ENCODE peak calls at places on chromosomes 11 and 22, in five cellular contexts. N is body of pancreas; C is ureter; F is kidney tubule cell; X is CD4-positive, alpha-beta T cell. V is an unnamed sample.

GRCh38 chr11:10590516-10590915 is 22.1 kb upstream of the LYVE1 start:
- DNase-seq in N (no peak), C (no peak), F (no peak), X (no peak), V (no peak)

GRCh38 chr11:95150977-95151684 is 61.5 kb downstream of the ENDOD1 start:
- DNase-seq in N (peak), C (peak), F (peak), X (peak), V (peak)

GRCh38 chr11:47433991-47434786 is 8.0 kb upstream of the PSMC3 start:
- DNase-seq in N (no peak), C (peak), F (peak), X (no peak), V (no peak)

GRCh38 chr11:35173011-35173511 is 34.1 kb downstream of the CD44 start:
- DNase-seq in N (peak), C (no peak), F (no peak), X (no peak), V (no peak)

GRCh38 chr11:130318031-130318673 is 3.4 kb upstream of the ZBTB44 start:
- DNase-seq in N (no peak), C (no peak), F (peak), X (no peak), V (no peak)

GRCh38 chr11:86124251-86125233 is 55.7 kb upstream of the PICALM start:
- DNase-seq in N (no peak), C (no peak), F (no peak), X (no peak), V (no peak)

GRCh38 chr11:20669833-20670684 is 673 bp downstream of the NELL1 start:
- DNase-seq in N (no peak), C (no peak), F (no peak), X (no peak), V (no peak)

GRCh38 chr11:113874920-113875413 is 405 bp downstream of the USP28 start:
- DNase-seq in N (no peak), C (no peak), F (no peak), X (no peak), V (no peak)

GRCh38 chr11:107017433-107018227 is 646 bp downstream of the GUCY1A2 start:
- DNase-seq in N (peak), C (peak), F (peak), X (no peak), V (no peak)

GRCh38 chr11:5610446-5610845 is 14.0 kb downstream of the TRIM6 start:
- DNase-seq in N (no peak), C (no peak), F (no peak), X (no peak), V (no peak)

GRCh38 chr11:115202061-115202460 is 302.2 kb downstream of the CADM1 start:
- DNase-seq in N (no peak), C (no peak), F (no peak), X (no peak), V (no peak)

GRCh38 chr11:33065445-33066178 is 26.2 kb downstream of the TCP11L1 start:
- DNase-seq in N (peak), C (peak), F (peak), X (peak), V (peak)

GRCh38 chr11:44899959-44900358 is 50.7 kb downstream of the TP53I11 start:
- DNase-seq in N (no peak), C (no peak), F (peak), X (no peak), V (peak)

GRCh38 chr11:74321487-74322188 is 10.2 kb upstream of the P4HA3 start:
- DNase-seq in N (peak), C (no peak), F (peak), X (no peak), V (no peak)

GRCh38 chr22:49026476-49027121 is 801.1 kb downstream of the BRD1 start:
- DNase-seq in N (no peak), C (no peak), F (no peak), X (no peak), V (no peak)

GRCh38 chr22:49659281-49659923 is 168.3 kb downstream of the BRD1 start:
- DNase-seq in N (peak), C (peak), F (no peak), X (peak), V (no peak)

GRCh38 chr11:126585388-126586302 is 230.2 kb downstream of the ST3GAL4 start:
- DNase-seq in N (peak), C (peak), F (peak), X (no peak), V (no peak)

GRCh38 chr11:6258571-6258998 is 1.1 kb upstream of the CCKBR start:
- DNase-seq in N (no peak), C (no peak), F (no peak), X (no peak), V (no peak)

GRCh38 chr22:48334971-48335370 is 1492.7 kb downstream of the BRD1 start:
- DNase-seq in N (no peak), C (no peak), F (no peak), X (no peak), V (no peak)

GRCh38 chr11:20311444-20311843 is 52.1 kb upstream of the HTATIP2 start:
- DNase-seq in N (no peak), C (no peak), F (peak), X (no peak), V (no peak)

GRCh38 chr22:22745225-22746060 is 101.0 kb downstream of the GGTLC2 start:
- DNase-seq in N (peak), C (no peak), F (peak), X (no peak), V (no peak)

GRCh38 chr11:67983916-67984315 is 20.0 kb downstream of the UNC93B1 start:
- DNase-seq in N (no peak), C (no peak), F (no peak), X (no peak), V (no peak)

GRCh38 chr11:1920909-1921575 is 1.5 kb downstream of the TNNT3 start:
- DNase-seq in N (no peak), C (peak), F (no peak), X (no peak), V (no peak)

GRCh38 chr11:776459-777287 is 614 bp downstream of the GATD1 start:
- DNase-seq in N (peak), C (no peak), F (peak), X (peak), V (no peak)

GRCh38 chr11:114892381-114893197 is 214.3 kb downstream of the NXPE2 start:
- DNase-seq in N (no peak), C (no peak), F (peak), X (no peak), V (no peak)

GRCh38 chr11:104095791-104096190 is 59.4 kb downstream of the DDI1 start:
- DNase-seq in N (no peak), C (no peak), F (no peak), X (no peak), V (no peak)

GRCh38 chr22:43957871-43958270 is 2.6 kb downstream of the SAMM50 start:
- DNase-seq in N (no peak), C (no peak), F (no peak), X (no peak), V (no peak)

GRCh38 chr11:15769203-15769602 is 587.1 kb downstream of the SOX6 start:
- DNase-seq in N (peak), C (no peak), F (peak), X (no peak), V (no peak)

GRCh38 chr11:92397356-92397755 is 172.7 kb downstream of the FAT3 start:
- DNase-seq in N (no peak), C (no peak), F (no peak), X (no peak), V (no peak)

GRCh38 chr11:77779935-77780334 is 40.6 kb downstream of the RSF1 start:
- DNase-seq in N (no peak), C (no peak), F (peak), X (no peak), V (no peak)

GRCh38 chr11:2088746-2089535 is 50.2 kb downstream of the IGF2 start:
- DNase-seq in N (no peak), C (peak), F (no peak), X (peak), V (no peak)

GRCh38 chr22:44057411-44057987 is 33.4 kb downstream of the PARVB start:
- DNase-seq in N (no peak), C (peak), F (no peak), X (no peak), V (no peak)

GRCh38 chr11:81470446-81470845 is 1263.2 kb downstream of the FAM181B start:
- DNase-seq in N (peak), C (no peak), F (no peak), X (no peak), V (no peak)

GRCh38 chr11:131413217-131413616 is 42.8 kb downstream of the NTM start:
- DNase-seq in N (no peak), C (no peak), F (no peak), X (no peak), V (no peak)